ENCODE peak calls at places on chromosomes 16 and 17, in five cellular contexts. Z is right atrium auricular region; T is foreskin fibroblast; P is activated CD8-positive, alpha-beta T cell treated with anti-CD3 and anti-CD28 coated beads for 36 hours; W is cardiac muscle cell. V is an unnamed sample.

GRCh38 chr16:73067671-73068545 is 20.0 kb upstream of the ZFHX3 start:
- DNase-seq in Z (no peak), T (no peak), P (no peak), W (no peak), V (no peak)

GRCh38 chr17:59547131-59547915 is 18.1 kb upstream of the DHX40 start:
- DNase-seq in Z (no peak), T (peak), P (no peak), W (no peak), V (peak)

GRCh38 chr16:67169642-67170167 is 633 bp upstream of the NOL3 start:
- DNase-seq in Z (no peak), T (peak), P (peak), W (peak), V (peak)

GRCh38 chr16:72961115-72961832 is 86.7 kb downstream of the ZFHX3 start:
- DNase-seq in Z (no peak), T (peak), P (peak), W (no peak), V (peak)

GRCh38 chr17:4161179-4161559 is 18.2 kb downstream of the CYB5D2 start:
- DNase-seq in Z (no peak), T (peak), P (no peak), W (no peak), V (peak)

GRCh38 chr16:66510298-66510697 is 39.6 kb downstream of the TK2 start:
- DNase-seq in Z (no peak), T (no peak), P (no peak), W (no peak), V (no peak)

GRCh38 chr17:30821751-30822723 is 2.5 kb downstream of the CRLF3 start:
- DNase-seq in Z (no peak), T (no peak), P (peak), W (no peak), V (peak)

GRCh38 chr16:8905168-8905762 is 23.1 kb downstream of the LITAFD start:
- DNase-seq in Z (no peak), T (peak), P (no peak), W (peak), V (peak)

GRCh38 chr17:60560860-60561257 is 34.8 kb upstream of the APPBP2 start:
- DNase-seq in Z (no peak), T (no peak), P (no peak), W (no peak), V (no peak)

GRCh38 chr17:79769596-79770520 is 8.1 kb upstream of the CBX2 start:
- DNase-seq in Z (no peak), T (no peak), P (no peak), W (no peak), V (no peak)

GRCh38 chr16:58030136-58030840 is 4.7 kb downstream of the MMP15 start:
- DNase-seq in Z (no peak), T (no peak), P (no peak), W (no peak), V (no peak)

GRCh38 chr16:66266436-66267286 is 99.8 kb upstream of the CDH5 start:
- DNase-seq in Z (peak), T (peak), P (no peak), W (no peak), V (no peak)

GRCh38 chr17:63150994-63151464 is 185.0 kb downstream of the TANC2 start:
- DNase-seq in Z (no peak), T (peak), P (no peak), W (peak), V (no peak)

GRCh38 chr17:21474815-21475214 is 98.7 kb downstream of the KCNJ12 start:
- DNase-seq in Z (no peak), T (no peak), P (no peak), W (no peak), V (no peak)

GRCh38 chr16:9235837-9236236 is 144.4 kb downstream of the HAPSTR1 start:
- DNase-seq in Z (no peak), T (no peak), P (no peak), W (no peak), V (no peak)

GRCh38 chr17:48483471-48484131 is 47.2 kb downstream of the HOXB1 start:
- DNase-seq in Z (no peak), T (peak), P (peak), W (no peak), V (peak)

GRCh38 chr17:72334205-72334604 is 213.4 kb downstream of the SOX9 start:
- DNase-seq in Z (no peak), T (peak), P (no peak), W (no peak), V (no peak)

DNA sequence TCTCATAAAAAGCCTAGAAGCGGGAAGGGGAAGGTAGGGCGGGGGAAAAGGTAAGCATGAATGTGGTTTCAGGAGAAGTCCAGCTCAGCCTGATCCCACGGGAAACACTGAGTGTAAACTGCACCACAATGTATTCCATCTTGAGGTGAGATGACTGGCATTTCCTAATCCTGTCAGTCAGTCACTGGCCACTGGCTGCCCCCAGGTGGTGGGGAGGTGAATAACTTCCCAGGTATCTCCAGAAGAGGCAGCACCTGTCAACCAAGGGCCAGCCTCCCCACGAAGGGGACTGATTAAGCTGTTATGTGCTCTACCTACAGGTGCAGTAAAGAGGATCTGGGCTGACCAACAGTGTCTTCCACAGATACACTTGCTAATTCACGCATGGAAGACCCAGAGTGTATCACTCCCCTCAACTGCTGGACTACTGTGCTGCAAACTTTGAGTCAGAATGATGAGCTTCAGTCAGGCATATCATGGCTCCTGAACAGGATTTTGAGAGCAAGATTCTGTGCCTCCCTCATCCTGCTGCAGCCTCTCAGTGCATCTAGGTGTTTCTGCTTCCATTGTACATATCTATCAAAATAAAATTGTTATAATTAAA is 108.5 kb upstream of the CCL2 start:
- DNase-seq in Z (no peak), T (no peak), P (peak), W (peak), V (peak)
- TF ChIP-seq CTCF in Z (no peak), T (peak), P (peak), W (peak), V (peak)

GRCh38 chr16:82755570-82756282 is 129.0 kb downstream of the CDH13 start:
- DNase-seq in Z (no peak), T (no peak), P (no peak), W (peak), V (no peak)
- TF ChIP-seq CTCF in Z (no peak), T (no peak), P (no peak), W (peak), V (no peak)

GRCh38 chr17:5747276-5747675 is 163.0 kb upstream of the NLRP1 start:
- DNase-seq in Z (no peak), T (no peak), P (no peak), W (no peak), V (no peak)
- TF ChIP-seq CTCF in Z (no peak), T (peak), P (no peak), W (no peak), V (no peak)

DNA sequence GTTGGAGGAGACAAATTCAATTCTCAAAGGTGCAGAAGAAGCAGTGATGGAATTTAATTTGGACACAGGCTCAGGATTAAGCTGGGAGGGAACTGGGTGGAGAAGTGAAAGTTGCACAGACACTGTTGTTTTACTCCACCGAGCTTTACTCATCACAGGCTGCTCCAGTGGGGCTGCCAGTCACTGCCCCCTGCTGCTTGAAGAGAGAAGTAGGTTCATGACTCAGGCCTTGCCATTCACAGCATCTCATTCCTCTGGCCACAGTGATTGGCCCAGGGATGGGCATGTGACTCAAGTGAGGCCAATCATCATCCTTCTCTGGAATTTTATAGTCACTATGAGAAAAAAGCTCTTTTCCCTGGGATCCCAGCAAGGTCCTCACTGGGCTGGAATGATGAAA is 11.8 kb downstream of the GNAO1 start:
- DNase-seq in Z (no peak), T (peak), P (peak), W (no peak), V (peak)
- TF ChIP-seq CTCF in Z (no peak), T (no peak), P (peak), W (peak), V (peak)